ENCODE peak calls at places on chromosomes 13 and 19, in eight cellular contexts. Z is body of pancreas, A is astrocyte, K is tibial artery, N is astrocyte of the spinal cord, G is SK-N-SH, Y is mammary epithelial cell, E is upper lobe of left lung. X is an unnamed sample.

GRCh38 chr19:41872384-41872774 is 4.7 kb upstream of the CD79A start:
- DNase-seq in Z (no peak), A (no peak), K (no peak), N (no peak), G (no peak), Y (no peak), E (no peak), X (no peak)

GRCh38 chr13:81395368-81395767 is 1054.4 kb upstream of the SPRY2 start:
- DNase-seq in Z (peak; percentile 9), A (no peak), K (no peak), N (no peak), G (peak; percentile 67), Y (no peak), E (no peak), X (no peak)

GRCh38 chr13:58795715-58796114 is 1164.2 kb downstream of the PCDH17 start:
- DNase-seq in Z (no peak), A (no peak), K (no peak), N (no peak), G (no peak), Y (no peak), E (no peak), X (no peak)

GRCh38 chr19:12985049-12985776 is 10.1 kb upstream of the NFIX start:
- DNase-seq in Z (peak; percentile 71), A (peak; percentile 74), K (peak; percentile 72), N (peak; percentile 64), G (no peak), Y (peak; percentile 37), E (peak; percentile 70), X (no peak)

GRCh38 chr13:23739597-23739996 is 149.6 kb downstream of the MIPEP start:
- DNase-seq in Z (no peak), A (no peak), K (no peak), N (no peak), G (no peak), Y (no peak), E (no peak), X (no peak)

GRCh38 chr13:21010621-21011020 is 50.8 kb downstream of the LATS2 start:
- DNase-seq in Z (no peak), A (no peak), K (no peak), N (no peak), G (no peak), Y (no peak), E (no peak), X (no peak)

GRCh38 chr13:19984430-19985218 is 26.1 kb downstream of the ZMYM2 start:
- DNase-seq in Z (no peak), A (peak; percentile 35), K (no peak), N (peak; percentile 59), G (peak; percentile 20), Y (peak; percentile 7), E (no peak), X (no peak)

GRCh38 chr19:45424191-45425058 is 708 bp upstream of the ERCC1 start:
- DNase-seq in Z (peak; percentile 77), A (peak; percentile 95), K (peak; percentile 73), N (peak; percentile 94), G (peak; percentile 67), Y (peak; percentile 97), E (peak; percentile 84), X (no peak)

GRCh38 chr19:57559008-57559403 is 657 bp downstream of the ZNF550 start:
- DNase-seq in Z (peak; percentile 13), A (no peak), K (no peak), N (no peak), G (peak; percentile 54), Y (peak; percentile 30), E (peak; percentile 26), X (no peak)

GRCh38 chr13:39054112-39054511 is 15.9 kb downstream of the NHLRC3 start:
- DNase-seq in Z (no peak), A (no peak), K (no peak), N (no peak), G (no peak), Y (no peak), E (no peak), X (no peak)

GRCh38 chr13:81987677-81988357 is 1646.9 kb upstream of the SPRY2 start:
- DNase-seq in Z (no peak), A (no peak), K (no peak), N (no peak), G (no peak), Y (no peak), E (no peak), X (peak; percentile 11)

GRCh38 chr13:96033220-96034015 is 19.8 kb downstream of the UGGT2 start:
- DNase-seq in Z (no peak), A (no peak), K (no peak), N (no peak), G (no peak), Y (no peak), E (no peak), X (no peak)

GRCh38 chr13:25608181-25608580 is 236.4 kb downstream of the ATP8A2 start:
- DNase-seq in Z (no peak), A (no peak), K (no peak), N (no peak), G (no peak), Y (no peak), E (no peak), X (peak; percentile 10)

GRCh38 chr13:110234532-110234931 is 72.4 kb downstream of the COL4A1 start:
- DNase-seq in Z (no peak), A (no peak), K (no peak), N (no peak), G (no peak), Y (no peak), E (no peak), X (no peak)

GRCh38 chr13:110232756-110233155 is 74.2 kb downstream of the COL4A1 start:
- DNase-seq in Z (no peak), A (no peak), K (no peak), N (no peak), G (no peak), Y (no peak), E (no peak), X (no peak)

GRCh38 chr13:110232146-110232545 is 74.8 kb downstream of the COL4A1 start:
- DNase-seq in Z (no peak), A (no peak), K (no peak), N (no peak), G (no peak), Y (no peak), E (no peak), X (no peak)

GRCh38 chr13:110233181-110233641 is 73.7 kb downstream of the COL4A1 start:
- DNase-seq in Z (no peak), A (peak; percentile 59), K (peak; percentile 87), N (peak; percentile 66), G (peak; percentile 42), Y (no peak), E (no peak), X (no peak)

GRCh38 chr13:110233682-110234280 is 73.2 kb downstream of the COL4A1 start:
- DNase-seq in Z (no peak), A (no peak), K (no peak), N (no peak), G (no peak), Y (no peak), E (no peak), X (no peak)
- TF ChIP-seq CTCF in Z (no peak), A (no peak), K (no peak), N (no peak), G (no peak), Y (no peak), E (no peak), X (no peak)

DNA sequence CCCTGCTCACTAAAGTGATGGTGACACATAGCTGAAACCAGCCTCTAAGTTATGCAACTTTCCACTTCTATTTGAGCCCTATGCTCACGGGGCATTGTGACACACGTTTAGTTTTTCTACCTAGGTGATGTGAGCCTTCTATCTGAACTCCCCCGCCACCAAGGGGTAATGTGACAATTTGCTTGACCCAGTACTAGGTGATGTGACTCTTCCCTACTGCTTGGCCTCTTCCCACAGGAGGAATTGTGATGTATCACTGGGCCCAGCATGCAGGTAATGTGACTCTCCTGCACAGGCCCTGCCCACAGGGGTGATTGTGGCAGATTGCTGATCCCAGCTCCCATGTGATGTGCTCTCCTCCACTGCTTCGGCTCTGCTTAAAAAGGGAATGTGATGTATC is 42.7 kb upstream of the ZNF43 start:
- DNase-seq in Z (no peak), A (no peak), K (no peak), N (no peak), G (no peak), Y (no peak), E (no peak), X (no peak)
- H3K4me3 ChIP-seq in Z (no peak overlapping the region), A (no peak overlapping the region), K (no peak overlapping the region), N (no peak overlapping the region), G (no peak overlapping the region), Y (no peak overlapping the region), E (no peak overlapping the region), X (no peak overlapping the region)

GRCh38 chr19:7932276-7932929 is 6.5 kb upstream of the CTXN1 start:
- DNase-seq in Z (no peak), A (no peak), K (no peak), N (no peak), G (no peak), Y (no peak), E (no peak), X (no peak)

GRCh38 chr19:7932930-7933300 is 7.0 kb upstream of the CTXN1 start:
- DNase-seq in Z (no peak), A (no peak), K (no peak), N (no peak), G (no peak), Y (no peak), E (no peak), X (no peak)

GRCh38 chr19:7933828-7934725 is 8.1 kb upstream of the CTXN1 start:
- DNase-seq in Z (no peak), A (no peak), K (no peak), N (no peak), G (no peak), Y (no peak), E (no peak), X (no peak)

GRCh38 chr19:7934766-7935165 is 8.7 kb downstream of the TIMM44 start:
- DNase-seq in Z (no peak), A (no peak), K (no peak), N (no peak), G (no peak), Y (no peak), E (no peak), X (no peak)

GRCh38 chr19:7933411-7933810 is 7.5 kb upstream of the CTXN1 start:
- DNase-seq in Z (no peak), A (no peak), K (no peak), N (no peak), G (peak; percentile 53), Y (no peak), E (no peak), X (no peak)
- TF ChIP-seq CTCF in Z (no peak), A (no peak), K (no peak), N (peak; percentile 38), G (peak; percentile 53), Y (peak; percentile 19), E (no peak), X (peak; percentile 20)

GRCh38 chr19:18192673-18193387 is at the start of gene MPV17L2:
- DNase-seq in Z (peak; percentile 100), A (peak; percentile 100), K (peak; percentile 100), N (peak; percentile 100), G (peak; percentile 93), Y (peak; percentile 100), E (peak; percentile 99), X (peak; percentile 100)

GRCh38 chr19:18196511-18196845 is 3.5 kb downstream of the MPV17L2 start:
- DNase-seq in Z (no peak), A (no peak), K (no peak), N (no peak), G (no peak), Y (no peak), E (no peak), X (no peak)

GRCh38 chr19:18194208-18194530 is 1.2 kb downstream of the MPV17L2 start:
- DNase-seq in Z (no peak), A (no peak), K (no peak), N (no peak), G (no peak), Y (no peak), E (no peak), X (no peak)

GRCh38 chr19:18193388-18194207 is 580 bp downstream of the MPV17L2 start:
- DNase-seq in Z (no peak), A (no peak), K (no peak), N (no peak), G (no peak), Y (no peak), E (peak; percentile 46), X (no peak)

GRCh38 chr19:18194554-18195238 is 1.7 kb downstream of the MPV17L2 start:
- DNase-seq in Z (peak; percentile 47), A (peak; percentile 51), K (no peak), N (peak; percentile 37), G (peak; percentile 88), Y (no peak), E (peak; percentile 53), X (no peak)
- H3K4me3 ChIP-seq in Z (no peak overlapping the region), A (no peak overlapping the region), K (peak overlapping the region; percentile 86), N (no peak overlapping the region), G (peak overlapping the region; percentile 94), Y (peak overlapping the region; percentile 82), E (no peak overlapping the region), X (peak overlapping the region; percentile 95)